ENCODE peak calls at places on chromosomes 16 and 17, in five cellular contexts. O is NCI-H1930, C is NCI-H460, W is WERI-Rb-1, P is DMS153. D is an unnamed sample.

GRCh38 chr17:80260791-80261158 is at the start of gene RNF213:
- DNase-seq in O (no peak), C (no peak), W (peak), P (no peak), D (peak)

GRCh38 chr16:66248096-66248495 is 118.4 kb upstream of the CDH5 start:
- DNase-seq in O (no peak), C (peak), W (no peak), P (no peak), D (no peak)

GRCh38 chr17:77808663-77809425 is 149.7 kb upstream of the TNRC6C start:
- DNase-seq in O (no peak), C (no peak), W (no peak), P (no peak), D (no peak)

GRCh38 chr17:80827646-80828643 is 163.7 kb upstream of the CHMP6 start:
- DNase-seq in O (no peak), C (no peak), W (no peak), P (peak), D (no peak)

GRCh38 chr17:58324409-58325288 is 3.9 kb downstream of the TSPOAP1 start:
- DNase-seq in O (peak), C (no peak), W (peak), P (no peak), D (peak)

GRCh38 chr16:2770057-2770780 is 6.9 kb downstream of the ELOB start:
- DNase-seq in O (no peak), C (no peak), W (peak), P (no peak), D (no peak)

GRCh38 chr16:12833939-12834338 is 30.3 kb upstream of the CPPED1 start:
- DNase-seq in O (no peak), C (peak), W (peak), P (peak), D (no peak)

GRCh38 chr17:13541032-13541480 is 60.7 kb downstream of the HS3ST3A1 start:
- DNase-seq in O (no peak), C (no peak), W (no peak), P (no peak), D (no peak)

GRCh38 chr17:69860142-69860680 is 214.8 kb upstream of the KCNJ16 start:
- DNase-seq in O (no peak), C (no peak), W (no peak), P (no peak), D (no peak)

GRCh38 chr16:79509221-79509631 is 91.3 kb downstream of the MAF start:
- DNase-seq in O (no peak), C (no peak), W (no peak), P (peak), D (no peak)

GRCh38 chr16:50697881-50698767 is 4.7 kb downstream of the NOD2 start:
- DNase-seq in O (no peak), C (no peak), W (no peak), P (no peak), D (no peak)

D was measured in D341Med.